ENCODE peak calls at places on chromosomes 12 and 14, in seven cellular contexts. S is stomach, P is breast epithelium, A is SK-N-SH, M is Panc1, Q is prostate gland, R is GM23338. H is an unnamed sample. For H3K4me1, the result is how much of the 10 kb centered on the place peaks cover.

GRCh38 chr12:31119531-31120211 is 46.0 kb downstream of the DDX11 start:
- DNase-seq in S (no peak), A (peak), Q (no peak), R (no peak), M (no peak), P (no peak), H (no peak)

GRCh38 chr12:98606367-98606985 is 13.0 kb downstream of the SLC25A3 start:
- DNase-seq in P (no peak), A (no peak), R (no peak), Q (no peak), S (no peak), M (no peak), H (no peak)

GRCh38 chr12:131112690-131113290 is 159.1 kb downstream of the ADGRD1 start:
- DNase-seq in A (no peak), M (no peak), P (no peak), S (no peak), Q (no peak), R (no peak), H (no peak)

GRCh38 chr12:3097186-3097804 is 20.1 kb downstream of the TSPAN9 start:
- DNase-seq in M (no peak), S (peak), R (no peak), Q (peak), P (no peak), A (peak), H (no peak)

GRCh38 chr12:28500373-28501024 is 310.2 kb downstream of the CCDC91 start:
- DNase-seq in M (no peak), S (no peak), P (no peak), Q (no peak), A (no peak), R (no peak), H (no peak)

GRCh38 chr14:105047283-105048016 is 17.8 kb downstream of the GPR132 start:
- DNase-seq in Q (no peak), A (peak), R (no peak), S (no peak), P (no peak), M (no peak), H (no peak)

GRCh38 chr12:64877363-64878004 is 53.0 kb downstream of the TBC1D30 start:
- DNase-seq in M (no peak), S (no peak), Q (no peak), A (no peak), R (no peak), P (no peak), H (no peak)

GRCh38 chr14:70032447-70032846 is 153.2 kb downstream of the SMOC1 start:
- DNase-seq in R (peak), P (no peak), A (no peak), S (no peak), M (no peak), Q (no peak), H (no peak)

GRCh38 chr12:55927588-55928502 is at the start of gene PYM1:
- DNase-seq in S (peak), Q (peak), P (peak), M (peak), R (peak), A (peak), H (no peak)

GRCh38 chr12:69553626-69554248 is 31.5 kb upstream of the CCT2 start:
- DNase-seq in A (peak), P (no peak), S (no peak), Q (peak), R (no peak), M (no peak), H (no peak)

GRCh38 chr12:114240288-114240687 is 165.7 kb downstream of the TBX5 start:
- DNase-seq in Q (no peak), M (no peak), P (no peak), A (no peak), S (no peak), R (no peak), H (no peak)

GRCh38 chr12:119512772-119513497 is 80.6 kb upstream of the TMEM233 start:
- DNase-seq in M (no peak), S (no peak), R (peak), A (no peak), Q (no peak), P (no peak), H (no peak)

GRCh38 chr14:102663031-102663430 is 70.6 kb downstream of the RCOR1 start:
- DNase-seq in R (peak), M (no peak), A (no peak), P (no peak), S (no peak), Q (no peak), H (no peak)

GRCh38 chr14:52086755-52087154 is 17.9 kb upstream of the NID2 start:
- DNase-seq in A (no peak), P (no peak), Q (no peak), R (no peak), S (no peak), M (no peak), H (no peak)

GRCh38 chr14:29584992-29585391 is 342.7 kb downstream of the PRKD1 start:
- DNase-seq in P (no peak), S (no peak), R (peak), Q (peak), M (no peak), A (no peak), H (no peak)

GRCh38 chr14:61478971-61479473 is 157.6 kb downstream of the PRKCH start:
- DNase-seq in R (no peak), S (no peak), Q (no peak), P (no peak), A (no peak), M (no peak), H (peak)

GRCh38 chr12:74685385-74685784 is 147.8 kb downstream of the ATXN7L3B start:
- DNase-seq in S (no peak), R (no peak), M (no peak), Q (no peak), P (no peak), A (no peak), H (no peak)

GRCh38 chr14:67599698-67600561 is at the start of gene PIGH:
- DNase-seq in A (peak), R (peak), P (peak), M (no peak), Q (peak), S (peak), H (no peak)

GRCh38 chr14:21317433-21317832 is 37.5 kb downstream of the RPGRIP1 start:
- DNase-seq in A (no peak), R (no peak), P (no peak), M (no peak), S (no peak), Q (no peak), H (no peak)

GRCh38 chr12:123900898-123901376 is 71.7 kb downstream of the CCDC92 start:
- DNase-seq in M (no peak), A (no peak), S (no peak), Q (no peak), P (no peak), R (peak), H (no peak)

GRCh38 chr12:27762757-27763156 is 17.3 kb upstream of the KLHL42 start:
- DNase-seq in Q (no peak), A (no peak), P (no peak), M (no peak), R (no peak), S (no peak), H (no peak)

GRCh38 chr14:40393143-40393542 is 960.9 kb upstream of the FBXO33 start:
- DNase-seq in P (no peak), A (no peak), S (no peak), M (no peak), R (no peak), Q (no peak), H (no peak)

GRCh38 chr14:104393199-104393897 is 186.2 kb upstream of the C14orf180 start:
- DNase-seq in M (no peak), R (no peak), S (peak), Q (no peak), P (no peak), A (peak), H (peak)

GRCh38 chr12:27844427-27845090 is 64.5 kb upstream of the MANSC4 start:
- DNase-seq in Q (no peak), S (no peak), R (no peak), M (no peak), P (no peak), A (no peak), H (no peak)

GRCh38 chr12:1373887-1374286 is 220.5 kb downstream of the FBXL14 start:
- DNase-seq in M (no peak), Q (no peak), R (no peak), S (no peak), P (no peak), A (no peak), H (no peak)

GRCh38 chr12:57607958-57608663 is 3.1 kb upstream of the ARHGEF25 start:
- DNase-seq in M (no peak), S (no peak), R (no peak), Q (no peak), A (no peak), P (no peak), H (no peak)

GRCh38 chr12:113896841-113897240 is 69.3 kb downstream of the RBM19 start:
- DNase-seq in A (no peak), S (no peak), P (no peak), Q (no peak), R (no peak), M (no peak), H (no peak)

GRCh38 chr14:23933706-23934105 is 19.9 kb upstream of the DHRS4 start:
- DNase-seq in S (no peak), M (no peak), R (no peak), A (no peak), Q (no peak), P (no peak), H (peak)
- H3K4me1 ChIP-seq in S (under half), M (under half), R (under half), A (under half), Q (under half), P (under half), H (under half)

GRCh38 chr14:39181693-39182047 is 6.6 kb downstream of the PNN start:
- DNase-seq in Q (no peak), S (no peak), P (no peak), A (no peak), M (no peak), R (no peak), H (no peak)

GRCh38 chr14:39186941-39187525 is 12.0 kb downstream of the PNN start:
- DNase-seq in R (no peak), P (no peak), Q (no peak), S (no peak), M (no peak), A (no peak), H (no peak)

GRCh38 chr14:39185256-39186049 is 10.4 kb downstream of the PNN start:
- DNase-seq in M (no peak), A (no peak), R (no peak), P (no peak), Q (no peak), S (no peak), H (no peak)

GRCh38 chr14:39182770-39183684 is 8.0 kb downstream of the PNN start:
- DNase-seq in M (no peak), S (no peak), P (no peak), Q (no peak), A (no peak), R (no peak), H (no peak)

DNA sequence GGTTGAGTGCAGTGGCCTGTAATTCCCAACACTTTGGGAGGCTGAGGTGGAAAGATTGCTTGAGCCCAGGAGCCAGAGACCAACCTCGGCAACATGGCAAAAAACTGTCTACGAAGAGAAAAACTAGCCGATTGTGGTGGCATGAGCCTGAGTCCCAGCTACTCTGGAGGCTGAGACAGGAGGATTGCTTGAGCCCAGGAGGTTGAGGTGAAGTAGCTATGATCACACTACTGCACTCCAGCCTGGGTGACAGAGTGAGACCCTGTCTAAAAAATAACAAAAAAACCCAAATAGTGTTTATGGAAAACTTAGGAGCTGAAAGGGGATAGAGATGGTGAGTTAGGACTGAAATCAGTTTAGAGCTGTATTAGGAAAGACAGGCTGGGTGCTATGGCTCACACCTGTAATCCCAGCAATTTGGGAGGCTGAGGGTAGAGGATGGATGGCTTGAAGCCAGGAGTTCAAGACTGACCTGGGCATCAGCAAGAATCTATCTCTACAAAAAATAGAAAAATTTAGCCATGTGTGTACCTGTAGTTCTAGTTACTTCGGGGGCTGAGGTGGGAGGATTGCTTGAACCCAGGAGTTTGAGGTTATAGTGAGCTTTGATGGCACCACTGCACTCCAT is 9.7 kb downstream of the PNN start:
- DNase-seq in Q (no peak), S (no peak), R (no peak), P (no peak), A (no peak), M (no peak), H (no peak)
- TF ChIP-seq POLR2AphosphoS5 in Q (no peak), S (no peak), R (peak), P (no peak), A (no peak), M (peak), H (no peak)

GRCh38 chr14:95527392-95528002 is 7.4 kb upstream of the GLRX5 start:
- DNase-seq in S (peak), M (no peak), A (peak), P (no peak), Q (no peak), R (peak), H (no peak)
- H3K4me1 ChIP-seq in S (half or more), M (under half), A (under half), P (under half), Q (under half), R (under half), H (half or more)

DNA sequence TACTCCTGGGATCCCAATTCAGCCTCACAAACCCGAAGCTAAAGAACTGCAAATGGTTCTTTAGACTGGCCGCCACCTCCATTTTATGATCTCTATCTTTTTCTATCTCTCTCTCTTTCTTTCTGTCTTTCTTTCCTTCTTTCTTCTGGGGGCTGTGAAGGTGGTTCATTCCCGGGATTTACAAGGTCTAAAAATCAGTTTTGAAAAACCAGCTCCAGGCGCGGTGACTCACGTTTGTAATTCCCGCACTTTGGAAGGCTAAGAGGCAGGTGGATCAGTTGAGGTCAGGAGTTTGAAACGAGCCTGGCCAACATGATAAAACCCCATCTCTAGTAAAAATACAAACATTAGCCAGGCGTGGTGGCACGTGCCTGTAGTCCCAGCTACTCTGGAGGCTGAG is 67.2 kb upstream of the VASH1 start:
- DNase-seq in R (no peak), Q (no peak), S (no peak), M (no peak), A (no peak), P (no peak), H (no peak)
- TF ChIP-seq POLR2AphosphoS5 in R (no peak), Q (no peak), S (no peak), M (no peak), A (no peak), P (no peak), H (no peak)

GRCh38 chr12:92078167-92079053 is 67.2 kb downstream of the BTG1 start:
- DNase-seq in P (no peak), M (no peak), S (no peak), R (no peak), Q (no peak), A (no peak), H (no peak)

GRCh38 chr12:92075425-92075891 is 70.2 kb downstream of the BTG1 start:
- DNase-seq in R (no peak), S (no peak), M (no peak), A (no peak), P (no peak), Q (no peak), H (no peak)

GRCh38 chr12:92079054-92079385 is 66.6 kb downstream of the BTG1 start:
- DNase-seq in Q (no peak), M (no peak), S (no peak), A (no peak), P (no peak), R (no peak), H (no peak)

GRCh38 chr12:92076106-92076505 is 69.5 kb downstream of the BTG1 start:
- DNase-seq in M (no peak), R (no peak), P (no peak), S (no peak), Q (no peak), A (no peak), H (no peak)

GRCh38 chr12:92077530-92077929 is 68.1 kb downstream of the BTG1 start:
- DNase-seq in Q (no peak), A (no peak), M (no peak), P (no peak), S (no peak), R (no peak), H (no peak)
- H3K4me1 ChIP-seq in Q (under half), A (under half), M (under half), P (under half), S (under half), R (under half), H (under half)

DNA sequence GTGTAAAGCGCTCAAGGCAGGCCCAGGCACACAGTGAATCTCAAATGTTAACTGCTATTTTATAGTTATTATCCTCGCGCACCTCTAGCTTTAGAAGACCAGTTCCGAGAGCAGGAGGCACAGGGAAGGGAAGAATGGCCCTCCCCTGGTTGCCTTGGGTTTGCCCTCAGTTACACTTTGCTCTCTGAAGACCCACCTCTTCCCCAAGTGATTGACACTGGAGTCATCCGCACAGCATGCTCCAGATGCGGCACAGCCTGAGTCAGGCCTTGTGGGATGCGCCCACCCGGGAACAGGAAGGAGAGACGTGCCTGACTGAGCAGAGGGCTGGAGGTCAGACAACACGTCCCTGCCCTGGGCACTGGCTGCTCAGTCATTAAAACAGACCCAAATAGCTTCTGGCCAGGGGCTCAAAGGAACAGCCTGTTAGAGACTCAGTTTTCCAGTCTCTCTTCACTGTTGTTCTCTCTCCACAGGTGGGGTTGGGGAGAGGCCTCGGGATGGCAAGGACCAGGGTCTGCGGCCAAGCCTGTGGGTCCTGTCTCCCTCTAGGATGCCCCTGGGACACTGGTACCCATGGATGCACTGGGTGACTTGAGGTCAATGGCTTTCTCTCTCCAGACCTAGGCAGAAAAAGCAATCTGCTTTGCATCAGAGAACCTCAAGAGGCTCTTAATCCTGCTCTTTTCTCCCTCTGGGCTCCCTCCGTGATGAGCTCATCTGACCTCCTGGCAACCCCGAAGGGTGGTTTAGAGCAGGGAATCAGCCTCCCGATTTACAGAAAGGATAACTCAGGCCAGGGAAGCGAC is 13.6 kb upstream of the MLXIP start:
- DNase-seq in Q (no peak), M (no peak), S (no peak), R (no peak), A (peak), P (no peak), H (no peak)
- TF ChIP-seq POLR2AphosphoS5 in Q (no peak), M (no peak), S (peak), R (no peak), A (no peak), P (no peak), H (no peak)

GRCh38 chr12:106106892-106107291 is 31.9 kb downstream of the NUAK1 start:
- DNase-seq in A (no peak), S (no peak), Q (peak), M (no peak), P (no peak), R (peak), H (no peak)

GRCh38 chr12:106108187-106108816 is 30.5 kb downstream of the NUAK1 start:
- DNase-seq in S (no peak), M (no peak), P (no peak), Q (no peak), A (no peak), R (peak), H (no peak)

GRCh38 chr12:106107566-106107965 is 31.2 kb downstream of the NUAK1 start:
- DNase-seq in M (no peak), S (no peak), R (no peak), Q (no peak), A (no peak), P (no peak), H (no peak)

GRCh38 chr12:106110626-106111300 is 28.0 kb downstream of the NUAK1 start:
- DNase-seq in P (no peak), S (no peak), Q (no peak), M (no peak), A (no peak), R (no peak), H (no peak)

DNA sequence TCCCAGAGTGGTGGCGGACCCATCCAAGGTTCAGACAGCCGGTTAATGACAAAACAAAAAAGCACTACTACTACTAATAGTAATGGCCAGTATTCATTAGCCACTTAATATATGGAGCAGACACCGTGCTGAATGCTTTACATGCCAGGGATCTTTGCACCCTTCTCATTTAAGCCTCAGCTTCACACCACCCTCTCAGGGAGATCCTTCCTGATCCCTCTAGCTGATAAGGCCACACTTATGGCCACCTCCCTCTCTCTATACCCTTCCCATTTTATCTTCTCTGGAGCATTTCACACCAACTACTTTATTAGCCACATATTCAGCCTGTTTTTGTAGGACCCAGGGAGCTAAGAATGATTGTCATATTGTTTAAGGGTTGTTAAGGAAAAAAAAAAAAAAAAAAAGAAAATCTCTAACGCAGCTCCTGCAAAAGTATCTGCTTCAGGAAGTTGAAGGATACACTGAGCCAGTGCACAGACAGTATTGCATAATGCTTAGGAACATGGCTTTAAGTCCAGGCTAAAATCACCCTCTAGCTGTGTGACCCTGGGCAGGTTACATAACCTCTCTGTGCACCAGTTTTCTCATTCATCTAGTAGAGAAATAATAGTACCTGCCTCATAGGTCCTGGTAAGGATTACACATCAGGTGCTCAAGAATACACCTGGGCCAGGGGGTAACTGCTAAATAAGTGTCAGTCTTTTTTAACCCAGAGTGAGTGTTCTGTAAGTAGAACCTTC is 29.4 kb downstream of the NUAK1 start:
- DNase-seq in R (no peak), S (no peak), Q (no peak), P (no peak), A (no peak), M (no peak), H (no peak)
- H3K4me1 ChIP-seq in R (half or more), S (half or more), Q (under half), P (under half), A (half or more), M (half or more), H (half or more)